ENCODE peak calls at places on chromosomes 3 and 15, in nine cellular contexts. A, M, Z, F, N, G, I, L and E are unnamed samples.

GRCh38 chr15:83372434-83372873 is 74.7 kb upstream of the SH3GL3 start:
- DNase-seq in L (no peak), N (no peak), M (no peak), Z (no peak), I (no peak), F (no peak), A (no peak), G (no peak), E (no peak)

GRCh38 chr3:45507820-45508317 is 86.7 kb upstream of the LIMD1 start:
- DNase-seq in I (no peak), F (no peak), Z (no peak), A (peak; percentile 27), M (peak; percentile 87), N (no peak), L (no peak), G (no peak), E (no peak)

GRCh38 chr15:31550211-31550848 is 223.7 kb downstream of the KLF13 start:
- DNase-seq in A (no peak), N (no peak), G (no peak), Z (no peak), F (no peak), L (no peak), I (no peak), M (no peak), E (no peak)

GRCh38 chr3:107957506-107957905 is 133.3 kb downstream of the CD47 start:
- DNase-seq in I (no peak), A (no peak), N (no peak), G (no peak), M (no peak), Z (no peak), F (no peak), L (no peak), E (no peak)

GRCh38 chr3:123546133-123546755 is 38.6 kb downstream of the HACD2 start:
- DNase-seq in I (no peak), A (no peak), G (no peak), N (no peak), F (no peak), M (peak; percentile 94), Z (no peak), L (no peak), E (no peak)

GRCh38 chr3:23324745-23325144 is 121.6 kb downstream of the UBE2E2 start:
- DNase-seq in L (no peak), I (no peak), F (no peak), M (peak; percentile 65), N (no peak), Z (no peak), A (no peak), G (no peak), E (no peak)

GRCh38 chr15:69474846-69475455 is 22.3 kb downstream of the RPLP1 start:
- DNase-seq in N (no peak), M (peak; percentile 23), Z (no peak), I (no peak), F (no peak), L (peak; percentile 40), A (peak; percentile 52), G (no peak), E (no peak)

GRCh38 chr15:59266015-59266414 is 59.4 kb downstream of the LDHAL6B start:
- DNase-seq in M (no peak), L (no peak), I (no peak), F (no peak), G (no peak), A (no peak), Z (peak; percentile 8), N (no peak), E (no peak)

GRCh38 chr3:32460031-32460749 is 42.5 kb downstream of the CMTM6 start:
- DNase-seq in A (no peak), I (no peak), N (no peak), G (no peak), F (peak; percentile 86), L (no peak), Z (no peak), M (no peak), E (no peak)

GRCh38 chr3:156535162-156535627 is 19.7 kb downstream of the SSR3 start:
- DNase-seq in L (no peak), N (peak; percentile 94), I (peak; percentile 59), M (peak; percentile 100), A (peak; percentile 87), G (no peak), Z (peak; percentile 86), F (peak; percentile 53), E (peak; percentile 35)

GRCh38 chr15:89023311-89023961 is 64.8 kb upstream of the ABHD2 start:
- DNase-seq in G (no peak), L (no peak), A (no peak), Z (no peak), N (no peak), I (no peak), M (peak; percentile 38), F (no peak), E (no peak)

GRCh38 chr3:173128633-173129032 is 12.4 kb downstream of the SPATA16 start:
- DNase-seq in I (no peak), A (no peak), G (no peak), M (no peak), L (no peak), N (no peak), Z (no peak), F (no peak), E (no peak)

GRCh38 chr3:121483290-121483689 is 62.5 kb downstream of the POLQ start:
- DNase-seq in I (no peak), M (peak; percentile 56), F (no peak), N (no peak), G (no peak), L (no peak), A (no peak), Z (no peak), E (no peak)

DNA sequence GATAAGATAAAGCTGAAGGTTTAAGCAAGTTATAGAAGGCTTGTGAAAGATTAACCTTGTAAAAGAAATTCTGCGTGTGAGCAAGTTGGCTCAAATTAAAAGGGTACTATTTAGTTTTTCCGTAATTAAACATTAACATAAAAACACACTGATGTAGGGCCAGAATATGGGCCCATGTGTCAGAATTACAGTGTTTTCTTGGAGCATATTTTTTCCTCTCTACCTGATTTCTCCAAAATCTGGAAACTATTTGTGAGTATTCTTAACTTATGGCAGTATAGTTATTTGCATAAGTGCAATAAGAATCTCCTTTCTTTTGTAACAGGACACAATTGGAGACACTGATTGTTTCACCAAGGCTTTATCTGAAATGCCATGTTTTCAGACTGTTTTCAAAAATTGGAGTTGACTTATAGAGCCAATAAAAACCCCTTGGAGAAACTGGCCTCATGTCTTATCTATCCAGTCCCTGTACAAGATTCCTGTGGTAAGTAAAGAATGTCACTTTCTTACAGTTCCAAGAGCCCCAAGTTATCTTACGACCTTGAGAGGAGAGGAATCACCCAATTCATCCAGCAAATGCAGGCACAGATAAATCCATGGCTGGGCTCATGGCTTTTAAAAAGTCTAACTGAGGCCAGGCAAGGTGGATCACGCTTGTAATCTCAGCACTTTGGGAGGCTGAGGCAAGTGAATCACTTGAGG is 47.8 kb upstream of the P2RY1 start:
- DNase-seq in F (no peak), Z (no peak), G (no peak), M (no peak), I (no peak), A (no peak), L (no peak), N (no peak), E (no peak)
- TF ChIP-seq POLR2A in F (no peak), Z (no peak), G (no peak), M (no peak), I (no peak), A (no peak), L (no peak), N (no peak), E (no peak)

GRCh38 chr3:49952924-49953323 is 13.0 kb downstream of the RBM6 start:
- DNase-seq in A (no peak), Z (no peak), M (no peak), F (no peak), N (no peak), L (no peak), G (no peak), I (no peak), E (no peak)
- TF ChIP-seq POLR2A in A (no peak), Z (no peak), M (no peak), F (no peak), N (no peak), L (no peak), G (no peak), I (no peak), E (no peak)

GRCh38 chr3:195893121-195893449 is 15.3 kb downstream of the TNK2 start:
- DNase-seq in M (no peak), N (peak; percentile 79), L (no peak), F (no peak), Z (peak; percentile 51), A (no peak), G (no peak), I (peak; percentile 52), E (no peak)

GRCh38 chr3:195893516-195893915 is 14.8 kb downstream of the TNK2 start:
- DNase-seq in L (no peak), Z (no peak), F (no peak), G (no peak), A (no peak), I (no peak), M (no peak), N (no peak), E (no peak)

GRCh38 chr3:195891431-195892104 is 16.8 kb downstream of the TNK2 start:
- DNase-seq in I (no peak), L (no peak), G (no peak), M (no peak), A (no peak), Z (no peak), N (no peak), F (no peak), E (no peak)

GRCh38 chr3:195892105-195892354 is 16.3 kb downstream of the TNK2 start:
- DNase-seq in A (no peak), L (no peak), G (no peak), F (no peak), I (no peak), Z (no peak), N (no peak), M (no peak), E (no peak)

GRCh38 chr3:195892355-195893120 is 15.8 kb downstream of the TNK2 start:
- DNase-seq in Z (peak; percentile 59), N (peak; percentile 93), F (no peak), A (no peak), L (no peak), M (peak; percentile 71), G (no peak), I (peak; percentile 67), E (peak; percentile 37)
- TF ChIP-seq POLR2A in Z (no peak), N (no peak), F (no peak), A (no peak), L (no peak), M (no peak), G (no peak), I (no peak), E (no peak)

DNA sequence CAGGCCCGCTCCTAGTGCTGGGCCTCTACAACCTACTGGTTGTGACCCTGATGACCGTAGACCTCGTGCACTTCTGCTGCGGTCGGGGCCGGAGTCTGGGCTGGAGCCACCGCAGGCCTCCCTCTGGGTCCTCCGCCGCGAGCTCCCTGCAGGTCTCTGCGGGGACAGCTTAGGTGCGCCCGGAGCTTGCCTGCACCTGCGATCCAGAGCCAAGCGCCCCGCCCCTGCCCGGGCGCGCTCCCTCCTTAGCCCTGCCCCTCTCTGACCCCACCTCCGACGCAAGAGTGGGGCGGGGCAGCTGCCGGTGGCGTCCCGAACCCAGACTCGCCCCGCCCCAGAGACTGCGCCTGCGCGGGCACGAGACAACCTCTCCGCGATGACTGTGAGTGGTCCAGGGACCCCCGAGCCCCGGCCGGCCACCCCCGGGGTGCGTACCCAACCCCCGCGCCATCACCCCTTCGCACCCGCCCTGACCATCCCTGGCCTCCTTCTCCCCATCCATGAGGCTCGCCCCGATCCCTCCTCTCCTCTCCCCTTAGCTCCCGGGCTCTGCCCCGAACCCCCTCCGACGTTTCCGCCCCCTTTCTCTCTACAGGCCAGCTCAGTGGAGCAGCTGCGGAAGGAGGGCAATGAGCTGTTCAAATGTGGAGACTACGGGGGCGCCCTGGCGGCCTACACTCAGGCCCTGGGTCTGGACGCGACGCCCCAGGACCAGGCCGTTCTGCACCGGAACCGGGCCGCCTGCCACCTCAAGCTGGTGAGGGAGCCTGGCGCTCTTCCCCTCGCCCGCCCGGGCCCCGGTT is at the start of gene UNC45A:
- DNase-seq in G (peak; percentile 93), Z (peak; percentile 95), F (peak; percentile 98), A (peak; percentile 88), N (peak; percentile 95), M (peak; percentile 77), I (peak; percentile 93), L (peak; percentile 96), E (peak; percentile 89)
- TF ChIP-seq POLR2A in G (no peak), Z (peak; percentile 87), F (peak; percentile 93), A (peak; percentile 66), N (no peak), M (peak; percentile 62), I (peak; percentile 30), L (peak; percentile 93), E (peak; percentile 79)